ENCODE peak calls at places on chromosomes 12 and 14, in five cellular contexts. V, B, R, Z and Y are unnamed samples.

GRCh38 chr12:52759695-52760094 is 17.4 kb downstream of the KRT76 start:
- DNase-seq in V (no peak), B (no peak), R (no peak), Z (no peak), Y (no peak)

GRCh38 chr12:41979574-41979973 is 165.1 kb downstream of the GXYLT1 start:
- DNase-seq in V (no peak), B (no peak), R (no peak), Z (no peak), Y (no peak)

GRCh38 chr12:42234970-42235369 is 3.1 kb downstream of the YAF2 start:
- DNase-seq in V (no peak), B (no peak), R (no peak), Z (no peak), Y (no peak)

GRCh38 chr14:59398841-59399240 is 66.3 kb downstream of the GPR135 start:
- DNase-seq in V (no peak), B (no peak), R (no peak), Z (no peak), Y (no peak)

GRCh38 chr12:132138941-132139871 is 4.9 kb downstream of the DDX51 start:
- DNase-seq in V (no peak), B (no peak), R (no peak), Z (no peak), Y (no peak)

GRCh38 chr14:24075485-24076301 is 4.3 kb downstream of the CPNE6 start:
- DNase-seq in V (no peak), B (no peak), R (no peak), Z (no peak), Y (no peak)

GRCh38 chr14:79734151-79734550 is 477.2 kb downstream of the DIO2 start:
- DNase-seq in V (no peak), B (no peak), R (no peak), Z (no peak), Y (no peak)

GRCh38 chr12:52867636-52868035 is 18.8 kb upstream of the KRT78 start:
- DNase-seq in V (no peak), B (no peak), R (no peak), Z (no peak), Y (peak; percentile 24)

GRCh38 chr12:129193263-129193871 is 340.1 kb downstream of the GLT1D1 start:
- DNase-seq in V (no peak), B (no peak), R (peak; percentile 44), Z (no peak), Y (no peak)

GRCh38 chr12:72642726-72643125 is 370.6 kb downstream of the TRHDE start:
- DNase-seq in V (no peak), B (no peak), R (no peak), Z (no peak), Y (no peak)

GRCh38 chr12:108174641-108175040 is 45.6 kb downstream of the WSCD2 start:
- DNase-seq in V (no peak), B (no peak), R (no peak), Z (no peak), Y (no peak)

GRCh38 chr14:29906256-29906885 is 21.3 kb downstream of the PRKD1 start:
- DNase-seq in V (no peak), B (no peak), R (no peak), Z (peak; percentile 39), Y (no peak)

GRCh38 chr12:26787125-26787495 is 45.9 kb downstream of the ITPR2 start:
- DNase-seq in V (no peak), B (no peak), R (no peak), Z (peak; percentile 61), Y (no peak)

GRCh38 chr12:19131020-19131431 is 1.5 kb downstream of the PLEKHA5 start:
- DNase-seq in V (no peak), B (no peak), R (no peak), Z (peak; percentile 67), Y (no peak)

GRCh38 chr12:27822076-27822712 is 42.2 kb upstream of the MANSC4 start:
- DNase-seq in V (peak; percentile 24), B (peak; percentile 67), R (no peak), Z (peak; percentile 32), Y (peak; percentile 59)

GRCh38 chr12:105459760-105460325 is 129.4 kb downstream of the C12orf75 start:
- DNase-seq in V (no peak), B (no peak), R (no peak), Z (no peak), Y (no peak)

GRCh38 chr12:7144414-7145120 is 14.4 kb downstream of the CLSTN3 start:
- DNase-seq in V (no peak), B (no peak), R (no peak), Z (peak; percentile 83), Y (peak; percentile 14)

GRCh38 chr12:54146506-54147145 is 42.2 kb downstream of the SMUG1 start:
- DNase-seq in V (no peak), B (no peak), R (no peak), Z (no peak), Y (no peak)

GRCh38 chr12:31950492-31950891 is 8.7 kb upstream of the RESF1 start:
- DNase-seq in V (no peak), B (no peak), R (no peak), Z (no peak), Y (no peak)

GRCh38 chr14:73342670-73343069 is 105.4 kb downstream of the PAPLN start:
- DNase-seq in V (no peak), B (no peak), R (no peak), Z (no peak), Y (no peak)

GRCh38 chr12:25570418-25570817 is 17.3 kb upstream of the LMNTD1 start:
- DNase-seq in V (no peak), B (no peak), R (no peak), Z (no peak), Y (no peak)

GRCh38 chr12:65740873-65741600 is 83.2 kb upstream of the HMGA2 start:
- DNase-seq in V (no peak), B (peak; percentile 56), R (no peak), Z (peak; percentile 95), Y (peak; percentile 13)

GRCh38 chr14:88698651-88699050 is 94.1 kb downstream of the EML5 start:
- DNase-seq in V (no peak), B (no peak), R (no peak), Z (no peak), Y (no peak)

GRCh38 chr12:106974525-106974924 is 12.4 kb downstream of the MTERF2 start:
- DNase-seq in V (no peak), B (no peak), R (no peak), Z (no peak), Y (no peak)

GRCh38 chr12:41917827-41918445 is 226.7 kb downstream of the GXYLT1 start:
- DNase-seq in V (no peak), B (peak; percentile 5), R (no peak), Z (peak; percentile 30), Y (no peak)

GRCh38 chr12:131046813-131047788 is 93.4 kb downstream of the ADGRD1 start:
- DNase-seq in V (no peak), B (no peak), R (no peak), Z (no peak), Y (no peak)

GRCh38 chr12:57797938-57798337 is 15.4 kb downstream of the TSFM start:
- DNase-seq in V (no peak), B (no peak), R (no peak), Z (no peak), Y (no peak)

GRCh38 chr12:124469193-124469888 is 98.1 kb downstream of the NCOR2 start:
- DNase-seq in V (peak; percentile 21), B (no peak), R (peak; percentile 46), Z (no peak), Y (peak; percentile 56)

GRCh38 chr14:61662437-61663311 is 32.6 kb upstream of the HIF1A start:
- DNase-seq in V (peak; percentile 31), B (no peak), R (no peak), Z (peak; percentile 61), Y (peak; percentile 69)

GRCh38 chr14:65318636-65319506 is 93.7 kb upstream of the FUT8 start:
- DNase-seq in V (no peak), B (no peak), R (no peak), Z (peak; percentile 4), Y (no peak)

GRCh38 chr12:57241556-57242310 is 9.3 kb downstream of the STAC3 start:
- DNase-seq in V (no peak), B (no peak), R (no peak), Z (peak; percentile 42), Y (no peak)

GRCh38 chr12:99111600-99111999 is 466.5 kb downstream of the APAF1 start:
- DNase-seq in V (no peak), B (no peak), R (no peak), Z (peak; percentile 3), Y (no peak)

GRCh38 chr14:51865953-51866747 is 5.7 kb downstream of the GNG2 start:
- DNase-seq in V (no peak), B (no peak), R (no peak), Z (no peak), Y (peak; percentile 68)

GRCh38 chr12:131454418-131455217 is 256.3 kb upstream of the SFSWAP start:
- DNase-seq in V (no peak), B (no peak), R (peak; percentile 63), Z (no peak), Y (no peak)

GRCh38 chr14:80049055-80049454 is 162.2 kb downstream of the DIO2 start:
- DNase-seq in V (no peak), B (no peak), R (no peak), Z (no peak), Y (no peak)

GRCh38 chr14:104436047-104436531 is 143.5 kb upstream of the C14orf180 start:
- DNase-seq in V (no peak), B (no peak), R (no peak), Z (peak; percentile 23), Y (no peak)

GRCh38 chr12:116880213-116880816 is 926 bp downstream of the HRK start:
- DNase-seq in V (no peak), B (no peak), R (no peak), Z (peak; percentile 14), Y (no peak)
- H3K4me3 ChIP-seq in V (no peak overlapping the region), B (no peak overlapping the region), R (peak overlapping the region; percentile 46), Z (peak overlapping the region; percentile 50), Y (no peak overlapping the region)

DNA sequence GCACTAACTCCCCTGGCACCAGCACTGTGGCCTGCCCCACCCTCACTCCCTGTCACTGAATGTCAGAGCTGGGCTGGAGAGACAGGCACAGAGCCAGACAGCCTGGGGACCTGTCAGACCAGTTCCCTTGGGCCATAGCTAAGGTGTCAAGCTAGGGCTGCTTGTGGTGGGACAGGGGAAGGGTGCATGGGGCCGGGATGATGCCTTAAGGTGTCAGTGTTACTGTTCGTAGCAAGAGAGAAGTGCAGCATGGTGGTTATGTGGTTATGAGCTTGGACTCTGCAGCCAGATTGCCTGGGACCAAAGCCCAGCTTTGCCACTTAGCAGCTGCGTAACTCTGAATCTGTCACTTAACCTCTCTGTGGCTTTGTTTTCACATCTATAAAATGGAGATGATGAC is 3.8 kb downstream of the RAPGEF3 start:
- DNase-seq in V (no peak), B (no peak), R (no peak), Z (no peak), Y (no peak)
- H3K4me3 ChIP-seq in V (no peak overlapping the region), B (no peak overlapping the region), R (no peak overlapping the region), Z (no peak overlapping the region), Y (no peak overlapping the region)

GRCh38 chr14:92451245-92451644 is 62.3 kb upstream of the RIN3 start:
- DNase-seq in V (no peak), B (no peak), R (no peak), Z (no peak), Y (no peak)
- H3K4me3 ChIP-seq in V (no peak overlapping the region), B (no peak overlapping the region), R (no peak overlapping the region), Z (no peak overlapping the region), Y (no peak overlapping the region)

DNA sequence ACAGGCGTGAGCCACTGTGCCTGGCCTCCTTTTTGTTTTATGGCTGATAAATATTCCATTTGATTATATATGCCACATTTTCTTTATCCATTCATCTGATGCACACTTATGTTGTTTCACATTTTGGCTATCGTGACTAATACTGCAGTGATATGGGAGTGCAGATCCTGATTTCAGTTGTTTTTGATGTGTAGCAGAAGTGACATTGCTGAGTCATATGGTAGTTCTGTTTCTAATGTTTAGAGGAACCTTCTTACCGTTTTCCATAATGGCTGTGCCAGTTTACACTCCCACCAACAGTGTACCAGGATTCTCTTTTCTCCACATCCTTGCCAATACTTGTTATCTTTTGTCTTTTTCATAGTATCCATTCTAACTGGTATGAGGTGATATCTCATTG is 235.9 kb downstream of the ERC1 start:
- DNase-seq in V (no peak), B (no peak), R (no peak), Z (no peak), Y (no peak)
- H3K4me3 ChIP-seq in V (no peak overlapping the region), B (no peak overlapping the region), R (no peak overlapping the region), Z (no peak overlapping the region), Y (no peak overlapping the region)